ENCODE peak calls at places on chromosomes 7 and 10, in seven cellular contexts. X, N, G, H, E, J and C are unnamed samples.

GRCh38 chr7:33692956-33693355 is 212.4 kb upstream of the BMPER start:
- DNase-seq in X (peak), N (no peak), G (no peak), H (no peak), E (no peak), J (peak), C (no peak)

GRCh38 chr7:134886353-134887057 is 99.8 kb upstream of the AGBL3 start:
- DNase-seq in X (peak), N (no peak), G (peak), H (no peak), E (no peak), J (no peak), C (no peak)

GRCh38 chr10:77865585-77866324 is 60.8 kb downstream of the DLG5 start:
- DNase-seq in X (no peak), N (no peak), G (no peak), H (no peak), E (peak), J (no peak), C (no peak)

GRCh38 chr10:18008989-18009388 is 57.3 kb downstream of the SLC39A12 start:
- DNase-seq in X (peak), N (no peak), G (no peak), H (no peak), E (no peak), J (no peak), C (no peak)

GRCh38 chr7:151060113-151060415 is 675 bp downstream of the SLC4A2 start:
- DNase-seq in X (no peak), N (no peak), G (no peak), H (no peak), E (no peak), J (no peak), C (no peak)

GRCh38 chr7:69419928-69420327 is 178.3 kb upstream of the AUTS2 start:
- DNase-seq in X (no peak), N (no peak), G (no peak), H (no peak), E (no peak), J (no peak), C (no peak)

GRCh38 chr10:60816624-60817023 is 38.3 kb downstream of the CDK1 start:
- DNase-seq in X (peak), N (no peak), G (peak), H (peak), E (peak), J (peak), C (no peak)

GRCh38 chr7:47792521-47793121 is 155.6 kb downstream of the PKD1L1 start:
- DNase-seq in X (peak), N (no peak), G (peak), H (no peak), E (no peak), J (no peak), C (no peak)

GRCh38 chr10:102676916-102677315 is 32.6 kb downstream of the TRIM8 start:
- DNase-seq in X (no peak), N (no peak), G (no peak), H (no peak), E (no peak), J (no peak), C (no peak)

GRCh38 chr7:123770378-123770777 is 21.6 kb upstream of the WASL start:
- DNase-seq in X (peak), N (no peak), G (no peak), H (no peak), E (no peak), J (no peak), C (no peak)

GRCh38 chr7:96953676-96954513 is 51.5 kb upstream of the DLX6 start:
- DNase-seq in X (no peak), N (no peak), G (peak), H (no peak), E (no peak), J (no peak), C (no peak)

GRCh38 chr7:116588641-116589594 is 64.1 kb downstream of the CAV1 start:
- DNase-seq in X (peak), N (no peak), G (peak), H (no peak), E (no peak), J (no peak), C (no peak)

GRCh38 chr10:93804200-93804599 is 46.5 kb downstream of the LGI1 start:
- DNase-seq in X (no peak), N (no peak), G (no peak), H (no peak), E (no peak), J (no peak), C (no peak)

GRCh38 chr7:90666186-90666585 is 70.1 kb downstream of the CDK14 start:
- DNase-seq in X (peak), N (no peak), G (no peak), H (no peak), E (no peak), J (no peak), C (no peak)

GRCh38 chr10:97499561-97500296 is 1.0 kb downstream of the UBTD1 start:
- DNase-seq in X (peak), N (peak), G (no peak), H (no peak), E (peak), J (no peak), C (no peak)

GRCh38 chr7:117132385-117133120 is 179.3 kb downstream of the ST7 start:
- DNase-seq in X (peak), N (no peak), G (no peak), H (no peak), E (no peak), J (peak), C (no peak)

GRCh38 chr7:111982133-111982532 is 224.1 kb downstream of the DOCK4 start:
- DNase-seq in X (no peak), N (no peak), G (no peak), H (no peak), E (no peak), J (no peak), C (no peak)

GRCh38 chr10:112247791-112248190 is 35.4 kb upstream of the TECTB start:
- DNase-seq in X (no peak), N (no peak), G (no peak), H (no peak), E (no peak), J (no peak), C (no peak)

GRCh38 chr7:29243777-29244655 is 49.4 kb downstream of the CHN2 start:
- DNase-seq in X (no peak), N (no peak), G (peak), H (no peak), E (no peak), J (no peak), C (no peak)

GRCh38 chr10:29691564-29692064 is 56.8 kb upstream of the SVIL start:
- DNase-seq in X (peak), N (no peak), G (no peak), H (peak), E (no peak), J (no peak), C (no peak)

GRCh38 chr10:125000366-125001312 is 58.7 kb downstream of the ZRANB1 start:
- DNase-seq in X (no peak), N (no peak), G (no peak), H (peak), E (no peak), J (no peak), C (peak)

GRCh38 chr10:114876602-114877300 is 55.2 kb downstream of the FHIP2A start:
- DNase-seq in X (peak), N (peak), G (peak), H (peak), E (peak), J (no peak), C (peak)

GRCh38 chr7:120272261-120272895 is 597 bp upstream of the KCND2 start:
- DNase-seq in X (peak), N (no peak), G (peak), H (no peak), E (no peak), J (peak), C (peak)

GRCh38 chr7:81611040-81611439 is 158.8 kb downstream of the HGF start:
- DNase-seq in X (no peak), N (no peak), G (no peak), H (no peak), E (no peak), J (no peak), C (no peak)

GRCh38 chr10:107059872-107060271 is 104.6 kb downstream of the SORCS1 start:
- DNase-seq in X (no peak), N (no peak), G (no peak), H (peak), E (no peak), J (no peak), C (no peak)

GRCh38 chr7:129517931-129518330 is 15.6 kb downstream of the SMKR1 start:
- DNase-seq in X (peak), N (no peak), G (no peak), H (no peak), E (no peak), J (no peak), C (no peak)

GRCh38 chr7:14158111-14158510 is 168.6 kb upstream of the ETV1 start:
- DNase-seq in X (no peak), N (no peak), G (no peak), H (no peak), E (no peak), J (no peak), C (no peak)

GRCh38 chr7:130273081-130273699 is 6.5 kb downstream of the CPA2 start:
- DNase-seq in X (peak), N (no peak), G (no peak), H (no peak), E (peak), J (no peak), C (peak)

GRCh38 chr7:21076054-21076453 is 289.4 kb upstream of the SP8 start:
- DNase-seq in X (no peak), N (no peak), G (no peak), H (no peak), E (peak), J (no peak), C (no peak)

GRCh38 chr10:15901889-15902288 is 41.6 kb upstream of the MINDY3 start:
- DNase-seq in X (no peak), N (no peak), G (no peak), H (no peak), E (no peak), J (no peak), C (no peak)

GRCh38 chr7:3897430-3898385 is 596.7 kb downstream of the SDK1 start:
- DNase-seq in X (peak), N (no peak), G (peak), H (peak), E (no peak), J (no peak), C (no peak)

GRCh38 chr7:135714534-135715009 is 13.4 kb downstream of the SLC13A4 start:
- DNase-seq in X (peak), N (no peak), G (peak), H (peak), E (no peak), J (no peak), C (peak)

GRCh38 chr7:20136647-20137046 is 80.5 kb downstream of the MACC1 start:
- DNase-seq in X (no peak), N (no peak), G (no peak), H (no peak), E (no peak), J (no peak), C (no peak)

GRCh38 chr10:2949948-2950354 is 117.4 kb upstream of the PFKP start:
- DNase-seq in X (no peak), N (no peak), G (no peak), H (no peak), E (no peak), J (no peak), C (no peak)

GRCh38 chr7:38189256-38189938 is 11.4 kb downstream of the STARD3NL start:
- DNase-seq in X (no peak), N (no peak), G (no peak), H (no peak), E (no peak), J (no peak), C (no peak)

GRCh38 chr10:47253651-47254375 is 46.2 kb upstream of the GDF10 start:
- DNase-seq in X (peak), N (no peak), G (no peak), H (peak), E (no peak), J (no peak), C (no peak)

GRCh38 chr10:72308320-72308987 is 34.7 kb downstream of the DDIT4 start:
- DNase-seq in X (peak), N (no peak), G (peak), H (peak), E (peak), J (no peak), C (no peak)
- TF ChIP-seq CTCF in X (peak), N (no peak), G (no peak), H (peak), E (no peak), J (no peak), C (no peak)

GRCh38 chr10:1050145-1050544 is 1.2 kb upstream of the IDI1 start:
- DNase-seq in X (peak), N (no peak), G (peak), H (peak), E (peak), J (no peak), C (no peak)

GRCh38 chr10:1048349-1048731 is 579 bp downstream of the IDI1 start:
- DNase-seq in X (peak), N (no peak), G (no peak), H (no peak), E (no peak), J (no peak), C (no peak)

GRCh38 chr10:1047937-1048336 is 982 bp downstream of the IDI1 start:
- DNase-seq in X (no peak), N (no peak), G (peak), H (peak), E (peak), J (no peak), C (peak)

GRCh38 chr10:1049425-1049958 is 573 bp upstream of the IDI1 start:
- DNase-seq in X (no peak), N (no peak), G (no peak), H (no peak), E (no peak), J (no peak), C (peak)

DNA sequence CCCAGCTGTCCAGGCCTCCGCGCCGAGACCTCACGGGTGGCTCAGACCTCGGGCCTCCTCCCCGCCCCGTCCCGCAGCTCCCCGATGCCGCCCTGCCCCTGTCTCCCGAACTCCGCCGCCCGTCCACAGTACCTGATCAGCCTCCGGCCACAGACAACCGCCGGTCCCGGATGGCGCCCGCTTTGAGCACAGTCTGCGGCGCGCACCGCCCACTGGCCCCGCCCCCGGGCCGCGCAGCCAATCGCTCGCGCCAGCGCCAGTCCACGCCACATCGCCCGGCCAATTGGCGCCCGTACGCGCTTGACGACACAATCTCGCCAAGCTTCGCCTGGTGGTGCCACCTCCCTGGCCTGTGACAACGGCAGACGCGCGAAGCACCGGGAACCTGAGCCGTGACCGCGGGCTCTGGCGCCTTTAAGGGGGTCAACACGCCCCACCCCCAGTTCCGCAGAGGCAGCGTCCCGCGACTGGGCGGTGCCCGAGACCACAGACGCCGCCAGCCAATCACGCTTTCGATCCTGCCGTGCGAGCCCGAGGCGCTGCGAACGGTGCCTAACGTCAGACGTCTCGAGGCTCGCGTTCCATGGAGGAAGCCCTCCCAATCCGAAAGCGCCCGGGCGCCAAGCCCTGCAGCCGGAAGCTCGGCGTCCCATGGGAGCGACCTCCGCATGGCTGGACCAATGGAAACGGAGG is at the start of gene IDI1:
- DNase-seq in X (peak), N (peak), G (peak), H (peak), E (peak), J (peak), C (peak)
- TF ChIP-seq CTCF in X (no peak), N (no peak), G (no peak), H (no peak), E (no peak), J (no peak), C (no peak)

GRCh38 chr10:86585726-86586048 is 64.1 kb upstream of the WAPL start:
- DNase-seq in X (no peak), N (no peak), G (no peak), H (no peak), E (no peak), J (no peak), C (no peak)
- TF ChIP-seq CTCF in X (no peak), N (no peak), G (peak), H (no peak), E (no peak), J (no peak), C (peak)

GRCh38 chr10:99484626-99485581 is 47.8 kb upstream of the NKX2-3 start:
- DNase-seq in X (no peak), N (no peak), G (peak), H (no peak), E (no peak), J (no peak), C (no peak)
- TF ChIP-seq CTCF in X (no peak), N (no peak), G (peak), H (peak), E (no peak), J (no peak), C (no peak)

GRCh38 chr7:520503-521161 is 986 bp upstream of the PDGFA start:
- DNase-seq in X (peak), N (no peak), G (peak), H (no peak), E (no peak), J (no peak), C (no peak)
- TF ChIP-seq CTCF in X (no peak), N (no peak), G (no peak), H (no peak), E (no peak), J (peak), C (no peak)

DNA sequence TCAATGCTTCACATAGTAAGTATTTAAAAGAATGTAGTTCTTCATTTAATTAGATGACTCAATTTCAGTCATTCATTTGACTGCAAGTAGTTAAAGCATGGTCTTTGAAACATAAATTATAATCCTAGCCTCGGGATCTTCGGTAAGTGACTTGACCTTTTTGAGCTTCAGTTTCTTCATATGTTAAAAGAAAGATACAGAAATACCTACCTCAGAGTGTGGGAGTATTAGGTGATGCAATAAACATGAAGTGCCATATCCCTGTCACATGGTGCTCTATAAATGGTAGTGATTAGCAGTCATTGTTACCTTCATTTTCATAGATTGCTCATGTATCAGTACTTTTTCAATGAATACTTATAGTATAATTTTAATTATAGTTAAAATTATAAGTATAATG is 31.2 kb upstream of the UMAD1 start:
- DNase-seq in X (no peak), N (no peak), G (no peak), H (no peak), E (no peak), J (no peak), C (no peak)
- TF ChIP-seq CTCF in X (no peak), N (no peak), G (no peak), H (no peak), E (no peak), J (no peak), C (no peak)

GRCh38 chr7:66640802-66641525 is 12.3 kb downstream of the KCTD7 start:
- DNase-seq in X (no peak), N (no peak), G (peak), H (no peak), E (peak), J (no peak), C (no peak)

GRCh38 chr7:66642186-66642585 is 13.5 kb downstream of the KCTD7 start:
- DNase-seq in X (no peak), N (no peak), G (no peak), H (no peak), E (no peak), J (no peak), C (no peak)

GRCh38 chr7:66642932-66643331 is 14.3 kb downstream of the KCTD7 start:
- DNase-seq in X (no peak), N (no peak), G (no peak), H (no peak), E (no peak), J (no peak), C (no peak)

GRCh38 chr7:66641526-66641871 is 12.8 kb downstream of the KCTD7 start:
- DNase-seq in X (no peak), N (no peak), G (no peak), H (no peak), E (no peak), J (no peak), C (no peak)

DNA sequence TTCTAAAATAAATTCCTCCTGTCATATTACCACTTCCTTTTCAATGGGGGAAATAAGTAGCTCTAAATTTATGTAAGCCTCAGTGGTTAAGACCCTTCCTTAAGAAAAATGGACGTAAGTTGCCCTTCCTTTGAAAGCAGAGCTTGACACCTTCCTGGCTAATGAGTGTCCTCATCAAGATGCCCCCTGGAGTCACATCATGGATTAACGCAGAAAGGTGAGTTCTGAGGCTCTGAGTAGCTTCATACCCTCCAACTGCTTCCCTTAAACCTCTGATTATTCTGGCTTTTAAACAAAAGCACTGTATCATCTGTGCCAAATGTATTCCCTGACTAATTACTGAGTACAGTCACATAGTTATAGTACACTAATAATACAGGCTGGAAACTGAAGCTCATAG is 14.7 kb downstream of the KCTD7 start:
- DNase-seq in X (no peak), N (no peak), G (no peak), H (no peak), E (no peak), J (no peak), C (no peak)
- TF ChIP-seq CTCF in X (no peak), N (no peak), G (no peak), H (no peak), E (no peak), J (no peak), C (no peak)

DNA sequence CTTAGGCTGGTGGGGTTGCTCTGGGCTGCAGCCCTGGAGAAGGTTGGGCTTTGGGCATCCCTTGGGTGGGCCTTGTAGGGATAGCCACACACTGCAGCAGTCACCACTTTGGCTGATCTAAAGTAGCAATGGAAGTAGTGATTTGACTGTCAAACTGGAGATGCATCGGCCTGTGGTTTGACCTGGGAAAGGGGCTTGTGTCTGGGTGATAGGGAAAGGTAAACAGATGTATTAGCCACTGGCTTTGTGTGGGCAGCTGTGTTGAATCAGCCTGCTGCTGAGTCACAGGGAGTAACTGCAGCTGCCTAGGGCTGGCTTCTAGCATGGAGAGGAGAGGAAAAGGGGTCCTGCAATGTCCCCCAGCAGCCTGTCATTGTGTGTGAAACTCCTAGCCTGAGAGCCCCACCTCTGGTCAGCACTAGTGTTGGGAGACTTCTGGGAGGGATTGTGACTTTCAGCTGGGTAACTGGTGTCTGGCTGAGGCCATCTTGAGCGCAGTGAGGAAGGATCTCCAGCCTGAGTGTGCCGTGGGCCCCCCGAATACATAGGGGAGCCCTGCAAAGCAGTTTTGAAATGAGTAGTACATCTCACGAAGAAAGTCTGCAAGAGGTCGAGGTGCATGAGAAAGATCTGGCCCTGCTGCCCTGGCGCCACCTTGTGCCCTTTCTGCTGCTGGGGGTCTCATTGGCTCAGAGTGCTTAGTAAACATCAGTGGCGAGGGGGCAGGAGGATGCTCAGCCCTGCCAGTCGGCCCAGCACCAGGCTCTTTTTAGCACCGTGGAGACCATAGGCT is 117.3 kb downstream of the FANK1 start:
- DNase-seq in X (peak), N (no peak), G (peak), H (no peak), E (no peak), J (peak), C (no peak)
- TF ChIP-seq CTCF in X (no peak), N (no peak), G (peak), H (no peak), E (no peak), J (no peak), C (no peak)